ENCODE peak calls at places on chromosomes 16 and 17, in nine cellular contexts. P, K, F, W, S, Y, N, U and C are unnamed samples.

GRCh38 chr17:50908140-50908859 is 42.1 kb upstream of the TOB1 start:
- DNase-seq in W (no peak), F (no peak), N (no peak), S (no peak), Y (no peak), K (no peak), U (no peak), P (no peak), C (no peak)

GRCh38 chr17:61318684-61319098 is 81.0 kb upstream of the TBX2 start:
- DNase-seq in K (no peak), P (no peak), U (no peak), W (no peak), F (no peak), S (no peak), N (no peak), Y (no peak), C (no peak)

GRCh38 chr17:82231562-82232321 is 2.9 kb downstream of the SLC16A3 start:
- DNase-seq in K (no peak), P (peak; percentile 81), N (peak; percentile 22), U (peak; percentile 87), Y (peak; percentile 58), S (no peak), F (no peak), W (peak; percentile 94), C (no peak)

GRCh38 chr17:3647769-3648540 is 11.4 kb downstream of the CTNS start:
- DNase-seq in Y (peak; percentile 69), W (no peak), U (peak; percentile 71), S (no peak), P (peak; percentile 67), K (no peak), F (no peak), N (peak; percentile 71), C (no peak)

GRCh38 chr16:89478576-89479221 is 11.7 kb downstream of the ANKRD11 start:
- DNase-seq in P (peak; percentile 67), F (no peak), W (no peak), Y (peak; percentile 45), S (no peak), K (no peak), U (peak; percentile 95), N (no peak), C (peak; percentile 61)

GRCh38 chr16:82720414-82720813 is 93.6 kb downstream of the CDH13 start:
- DNase-seq in W (no peak), F (no peak), P (no peak), S (no peak), Y (no peak), N (no peak), U (no peak), K (no peak), C (no peak)

GRCh38 chr16:4613636-4614570 is 785 bp downstream of the UBALD1 start:
- DNase-seq in U (peak; percentile 50), N (no peak), Y (peak; percentile 47), S (no peak), K (no peak), F (no peak), P (peak; percentile 37), W (peak; percentile 71), C (no peak)

GRCh38 chr17:67629963-67630320 is 87.8 kb upstream of the NOL11 start:
- DNase-seq in S (no peak), K (no peak), P (peak; percentile 83), N (no peak), F (peak; percentile 42), Y (peak; percentile 64), W (no peak), U (peak; percentile 45), C (no peak)